ENCODE peak calls at places on chromosome 9, in four cellular contexts. One of them, this sample, is unnamed.

GRCh38 chr9:14912849-14913248 is 2.6 kb upstream of the FREM1 start:
- DNase-seq in CD8-positive, alpha-beta memory T cell: no peak
- DNase-seq in C1 segment of cervical spinal cord: no peak
- DNase-seq in EH: no peak
- DNase-seq in this sample: no peak

GRCh38 chr9:127539259-127539981 is 72.7 kb upstream of the STXBP1 start:
- DNase-seq in CD8-positive, alpha-beta memory T cell: no peak
- DNase-seq in C1 segment of cervical spinal cord: no peak
- DNase-seq in EH: peak
- DNase-seq in this sample: no peak

GRCh38 chr9:113695901-113696300 is 180.2 kb upstream of the ZNF618 start:
- DNase-seq in CD8-positive, alpha-beta memory T cell: no peak
- DNase-seq in C1 segment of cervical spinal cord: no peak
- DNase-seq in EH: peak
- DNase-seq in this sample: no peak

GRCh38 chr9:138045541-138046490 is 168.2 kb downstream of the CACNA1B start:
- DNase-seq in CD8-positive, alpha-beta memory T cell: no peak
- DNase-seq in C1 segment of cervical spinal cord: peak
- DNase-seq in EH: no peak
- DNase-seq in this sample: no peak

GRCh38 chr9:73141282-73141681 is 10.4 kb upstream of the ANXA1 start:
- DNase-seq in CD8-positive, alpha-beta memory T cell: no peak
- DNase-seq in C1 segment of cervical spinal cord: no peak
- DNase-seq in EH: peak
- DNase-seq in this sample: no peak

GRCh38 chr9:92094655-92095054 is 20.6 kb downstream of the SPTLC1 start:
- DNase-seq in CD8-positive, alpha-beta memory T cell: no peak
- DNase-seq in C1 segment of cervical spinal cord: no peak
- DNase-seq in EH: peak
- DNase-seq in this sample: no peak

GRCh38 chr9:123642291-123643278 is 286.6 kb downstream of the CRB2 start:
- DNase-seq in CD8-positive, alpha-beta memory T cell: no peak
- DNase-seq in C1 segment of cervical spinal cord: no peak
- DNase-seq in EH: peak
- DNase-seq in this sample: peak

GRCh38 chr9:134653259-134654009 is 11.8 kb downstream of the COL5A1 start:
- DNase-seq in CD8-positive, alpha-beta memory T cell: no peak
- DNase-seq in C1 segment of cervical spinal cord: no peak
- DNase-seq in EH: no peak
- DNase-seq in this sample: no peak

GRCh38 chr9:83537331-83538171 is 650 bp downstream of the FRMD3 start:
- DNase-seq in CD8-positive, alpha-beta memory T cell: no peak
- DNase-seq in C1 segment of cervical spinal cord: no peak
- DNase-seq in EH: peak
- DNase-seq in this sample: no peak

GRCh38 chr9:132854832-132855231 is 23.3 kb downstream of the AK8 start:
- DNase-seq in CD8-positive, alpha-beta memory T cell: no peak
- DNase-seq in C1 segment of cervical spinal cord: no peak
- DNase-seq in EH: no peak
- DNase-seq in this sample: no peak

GRCh38 chr9:35481347-35481975 is 8.4 kb upstream of the RUSC2 start:
- DNase-seq in CD8-positive, alpha-beta memory T cell: no peak
- DNase-seq in C1 segment of cervical spinal cord: no peak
- DNase-seq in EH: peak
- DNase-seq in this sample: no peak

GRCh38 chr9:114861273-114861672 is 55.4 kb upstream of the TNFSF15 start:
- DNase-seq in CD8-positive, alpha-beta memory T cell: no peak
- DNase-seq in C1 segment of cervical spinal cord: no peak
- DNase-seq in EH: no peak
- DNase-seq in this sample: no peak

GRCh38 chr9:4489919-4490704 is at the start of gene SLC1A1:
- DNase-seq in CD8-positive, alpha-beta memory T cell: peak
- DNase-seq in C1 segment of cervical spinal cord: no peak
- DNase-seq in EH: peak
- DNase-seq in this sample: no peak

GRCh38 chr9:34203275-34204010 is 24.6 kb downstream of the UBAP1 start:
- DNase-seq in CD8-positive, alpha-beta memory T cell: no peak
- DNase-seq in C1 segment of cervical spinal cord: no peak
- DNase-seq in EH: no peak
- DNase-seq in this sample: no peak

GRCh38 chr9:74755355-74755754 is 132.4 kb downstream of the TRPM6 start:
- DNase-seq in CD8-positive, alpha-beta memory T cell: no peak
- DNase-seq in C1 segment of cervical spinal cord: peak
- DNase-seq in EH: no peak
- DNase-seq in this sample: no peak

GRCh38 chr9:78236511-78236950 is 656 bp downstream of the CEP78 start:
- DNase-seq in CD8-positive, alpha-beta memory T cell: no peak
- DNase-seq in C1 segment of cervical spinal cord: no peak
- DNase-seq in EH: no peak
- DNase-seq in this sample: no peak

GRCh38 chr9:127973169-127974001 is 7.4 kb downstream of the EEIG1 start:
- DNase-seq in CD8-positive, alpha-beta memory T cell: no peak
- DNase-seq in C1 segment of cervical spinal cord: peak
- DNase-seq in EH: no peak
- DNase-seq in this sample: peak

GRCh38 chr9:6639622-6640021 is 5.9 kb downstream of the GLDC start:
- DNase-seq in CD8-positive, alpha-beta memory T cell: no peak
- DNase-seq in C1 segment of cervical spinal cord: no peak
- DNase-seq in EH: no peak
- DNase-seq in this sample: no peak

GRCh38 chr9:133710661-133711427 is 27.3 kb downstream of the SARDH start:
- DNase-seq in CD8-positive, alpha-beta memory T cell: no peak
- DNase-seq in C1 segment of cervical spinal cord: no peak
- DNase-seq in EH: no peak
- DNase-seq in this sample: no peak

GRCh38 chr9:99257723-99258364 is 35.8 kb downstream of the SEC61B start:
- DNase-seq in CD8-positive, alpha-beta memory T cell: no peak
- DNase-seq in C1 segment of cervical spinal cord: no peak
- DNase-seq in EH: no peak
- DNase-seq in this sample: no peak

GRCh38 chr9:136857606-136858412 is 5.7 kb downstream of the MAMDC4 start:
- DNase-seq in CD8-positive, alpha-beta memory T cell: no peak
- DNase-seq in C1 segment of cervical spinal cord: no peak
- DNase-seq in EH: no peak
- DNase-seq in this sample: no peak

GRCh38 chr9:95086564-95086955 is 230.9 kb downstream of the FANCC start:
- DNase-seq in CD8-positive, alpha-beta memory T cell: no peak
- DNase-seq in C1 segment of cervical spinal cord: no peak
- DNase-seq in EH: no peak
- DNase-seq in this sample: no peak

GRCh38 chr9:124660341-124660801 is 110.7 kb downstream of the NR6A1 start:
- DNase-seq in CD8-positive, alpha-beta memory T cell: no peak
- DNase-seq in C1 segment of cervical spinal cord: peak
- DNase-seq in EH: peak
- DNase-seq in this sample: no peak

GRCh38 chr9:81578606-81579005 is 110.7 kb downstream of the TLE1 start:
- DNase-seq in CD8-positive, alpha-beta memory T cell: no peak
- DNase-seq in C1 segment of cervical spinal cord: no peak
- DNase-seq in EH: peak
- DNase-seq in this sample: no peak

GRCh38 chr9:136848393-136849037 is 694 bp upstream of the PHPT1 start:
- DNase-seq in CD8-positive, alpha-beta memory T cell: peak
- DNase-seq in C1 segment of cervical spinal cord: no peak
- DNase-seq in EH: no peak
- DNase-seq in this sample: no peak

GRCh38 chr9:72749276-72749675 is 203.6 kb downstream of the ALDH1A1 start:
- DNase-seq in CD8-positive, alpha-beta memory T cell: no peak
- DNase-seq in C1 segment of cervical spinal cord: no peak
- DNase-seq in EH: no peak
- DNase-seq in this sample: no peak